ENCODE peak calls at places on chromosomes 12 and 14, in five cellular contexts. One of them, this sample, is unnamed.

GRCh38 chr12:116520801-116521471 is 38.2 kb upstream of the MAP1LC3B2 start:
- DNase-seq in psoas muscle: no peak
- DNase-seq in keratinocyte: no peak
- DNase-seq in left lung: no peak
- DNase-seq in prostate gland: peak
- DNase-seq in this sample: no peak

GRCh38 chr12:13198240-13198639 is 1.7 kb downstream of the EMP1 start:
- DNase-seq in psoas muscle: no peak
- DNase-seq in keratinocyte: no peak
- DNase-seq in left lung: no peak
- DNase-seq in prostate gland: no peak
- DNase-seq in this sample: no peak

GRCh38 chr14:81205639-81206038 is 15.1 kb downstream of the GTF2A1 start:
- DNase-seq in psoas muscle: no peak
- DNase-seq in keratinocyte: no peak
- DNase-seq in left lung: no peak
- DNase-seq in prostate gland: no peak
- DNase-seq in this sample: no peak

GRCh38 chr12:58728397-58728796 is 191.9 kb downstream of the LRIG3 start:
- DNase-seq in psoas muscle: no peak
- DNase-seq in keratinocyte: no peak
- DNase-seq in left lung: no peak
- DNase-seq in prostate gland: no peak
- DNase-seq in this sample: no peak

GRCh38 chr12:101954681-101955080 is 77.3 kb downstream of the DRAM1 start:
- DNase-seq in psoas muscle: no peak
- DNase-seq in keratinocyte: no peak
- DNase-seq in left lung: no peak
- DNase-seq in prostate gland: no peak
- DNase-seq in this sample: no peak

GRCh38 chr12:13033266-13033875 is 10.8 kb upstream of the FAM234B start:
- DNase-seq in psoas muscle: no peak
- DNase-seq in keratinocyte: no peak
- DNase-seq in left lung: no peak
- DNase-seq in prostate gland: no peak
- DNase-seq in this sample: no peak

GRCh38 chr14:31172084-31172483 is 35.5 kb downstream of the HECTD1 start:
- DNase-seq in psoas muscle: no peak
- DNase-seq in keratinocyte: no peak
- DNase-seq in left lung: no peak
- DNase-seq in prostate gland: no peak
- DNase-seq in this sample: no peak

GRCh38 chr12:107491856-107492255 is 193.7 kb upstream of the PWP1 start:
- DNase-seq in psoas muscle: no peak
- DNase-seq in keratinocyte: no peak
- DNase-seq in left lung: no peak
- DNase-seq in prostate gland: no peak
- DNase-seq in this sample: no peak

GRCh38 chr14:102020058-102020971 is 55.9 kb downstream of the DYNC1H1 start:
- DNase-seq in psoas muscle: no peak
- DNase-seq in keratinocyte: no peak
- DNase-seq in left lung: no peak
- DNase-seq in prostate gland: no peak
- DNase-seq in this sample: no peak

GRCh38 chr14:52834440-52834842 is 43.0 kb upstream of the GNPNAT1 start:
- DNase-seq in psoas muscle: no peak
- DNase-seq in keratinocyte: peak
- DNase-seq in left lung: no peak
- DNase-seq in prostate gland: no peak
- DNase-seq in this sample: no peak

GRCh38 chr12:114888458-114888857 is 204.5 kb upstream of the TBX3 start:
- DNase-seq in psoas muscle: no peak
- DNase-seq in keratinocyte: no peak
- DNase-seq in left lung: no peak
- DNase-seq in prostate gland: no peak
- DNase-seq in this sample: no peak

GRCh38 chr12:69254046-69254445 is 14.7 kb downstream of the CPSF6 start:
- DNase-seq in psoas muscle: no peak
- DNase-seq in keratinocyte: no peak
- DNase-seq in left lung: no peak
- DNase-seq in prostate gland: no peak
- DNase-seq in this sample: no peak

GRCh38 chr12:23428758-23429157 is 520.7 kb downstream of the SOX5 start:
- DNase-seq in psoas muscle: no peak
- DNase-seq in keratinocyte: no peak
- DNase-seq in left lung: no peak
- DNase-seq in prostate gland: no peak
- DNase-seq in this sample: no peak

GRCh38 chr12:107196681-107197080 is 103.3 kb upstream of the CRY1 start:
- DNase-seq in psoas muscle: no peak
- DNase-seq in keratinocyte: no peak
- DNase-seq in left lung: no peak
- DNase-seq in prostate gland: no peak
- DNase-seq in this sample: no peak

GRCh38 chr12:124026755-124027745 is 54.0 kb downstream of the ZNF664 start:
- DNase-seq in psoas muscle: no peak
- DNase-seq in keratinocyte: no peak
- DNase-seq in left lung: no peak
- DNase-seq in prostate gland: no peak
- DNase-seq in this sample: no peak

GRCh38 chr12:110782068-110782467 is 39.4 kb upstream of the PPP1CC start:
- DNase-seq in psoas muscle: no peak
- DNase-seq in keratinocyte: no peak
- DNase-seq in left lung: no peak
- DNase-seq in prostate gland: no peak
- DNase-seq in this sample: no peak

GRCh38 chr14:62373889-62374394 is 611.7 kb downstream of the SNAPC1 start:
- DNase-seq in psoas muscle: no peak
- DNase-seq in keratinocyte: no peak
- DNase-seq in left lung: no peak
- DNase-seq in prostate gland: no peak
- DNase-seq in this sample: no peak

GRCh38 chr12:123645851-123646250 is 12.2 kb downstream of the GTF2H3 start:
- DNase-seq in psoas muscle: no peak
- DNase-seq in keratinocyte: no peak
- DNase-seq in left lung: no peak
- DNase-seq in prostate gland: no peak
- DNase-seq in this sample: no peak

GRCh38 chr14:24238123-24238522 is 4.3 kb downstream of the TINF2 start:
- DNase-seq in psoas muscle: no peak
- DNase-seq in keratinocyte: no peak
- DNase-seq in left lung: no peak
- DNase-seq in prostate gland: no peak
- DNase-seq in this sample: no peak

GRCh38 chr14:52121441-52121840 is 52.6 kb upstream of the NID2 start:
- DNase-seq in psoas muscle: no peak
- DNase-seq in keratinocyte: no peak
- DNase-seq in left lung: no peak
- DNase-seq in prostate gland: no peak
- DNase-seq in this sample: no peak

GRCh38 chr14:96242126-96242525 is 13.9 kb upstream of the BDKRB1 start:
- DNase-seq in psoas muscle: no peak
- DNase-seq in keratinocyte: no peak
- DNase-seq in left lung: no peak
- DNase-seq in prostate gland: no peak
- DNase-seq in this sample: no peak

GRCh38 chr14:83483063-83483462 is 1949.4 kb upstream of the SEL1L start:
- DNase-seq in psoas muscle: no peak
- DNase-seq in keratinocyte: no peak
- DNase-seq in left lung: no peak
- DNase-seq in prostate gland: no peak
- DNase-seq in this sample: no peak

GRCh38 chr14:54944737-54945391 is 42.2 kb upstream of the GCH1 start:
- DNase-seq in psoas muscle: no peak
- DNase-seq in keratinocyte: no peak
- DNase-seq in left lung: no peak
- DNase-seq in prostate gland: no peak
- DNase-seq in this sample: no peak

GRCh38 chr14:77031680-77032482 is 3.4 kb upstream of the IRF2BPL start:
- DNase-seq in psoas muscle: peak
- DNase-seq in keratinocyte: no peak
- DNase-seq in left lung: no peak
- DNase-seq in prostate gland: no peak
- DNase-seq in this sample: no peak

GRCh38 chr14:69572634-69573135 is 2.0 kb downstream of the CCDC177 start:
- DNase-seq in psoas muscle: no peak
- DNase-seq in keratinocyte: no peak
- DNase-seq in left lung: no peak
- DNase-seq in prostate gland: no peak
- DNase-seq in this sample: no peak

GRCh38 chr14:69573205-69573840 is 1.3 kb downstream of the CCDC177 start:
- DNase-seq in psoas muscle: peak
- DNase-seq in keratinocyte: no peak
- DNase-seq in left lung: no peak
- DNase-seq in prostate gland: no peak
- DNase-seq in this sample: no peak

GRCh38 chr14:69571449-69571878 is 3.2 kb downstream of the CCDC177 start:
- DNase-seq in psoas muscle: no peak
- DNase-seq in keratinocyte: no peak
- DNase-seq in left lung: no peak
- DNase-seq in prostate gland: no peak
- DNase-seq in this sample: no peak

GRCh38 chr14:69570836-69571330 is 3.8 kb downstream of the CCDC177 start:
- DNase-seq in psoas muscle: no peak
- DNase-seq in keratinocyte: no peak
- DNase-seq in left lung: no peak
- DNase-seq in prostate gland: no peak
- DNase-seq in this sample: no peak

GRCh38 chr14:69571879-69572633 is 2.6 kb downstream of the CCDC177 start:
- DNase-seq in psoas muscle: peak
- DNase-seq in keratinocyte: no peak
- DNase-seq in left lung: peak
- DNase-seq in prostate gland: no peak
- DNase-seq in this sample: peak
- TF ChIP-seq CTCF in psoas muscle: no peak
- TF ChIP-seq CTCF in keratinocyte: no peak
- TF ChIP-seq CTCF in left lung: no peak
- TF ChIP-seq CTCF in prostate gland: no peak
- TF ChIP-seq CTCF in this sample: no peak

GRCh38 chr14:33951183-33951840 is 438 bp upstream of the EGLN3 start:
- DNase-seq in psoas muscle: no peak
- DNase-seq in keratinocyte: no peak
- DNase-seq in left lung: no peak
- DNase-seq in prostate gland: no peak
- DNase-seq in this sample: no peak

GRCh38 chr14:33948143-33948962 is 2.5 kb downstream of the EGLN3 start:
- DNase-seq in psoas muscle: no peak
- DNase-seq in keratinocyte: no peak
- DNase-seq in left lung: no peak
- DNase-seq in prostate gland: no peak
- DNase-seq in this sample: no peak

GRCh38 chr14:33949051-33950037 is 1.5 kb downstream of the EGLN3 start:
- DNase-seq in psoas muscle: no peak
- DNase-seq in keratinocyte: no peak
- DNase-seq in left lung: no peak
- DNase-seq in prostate gland: no peak
- DNase-seq in this sample: no peak

GRCh38 chr14:33952541-33952940 is 1.7 kb upstream of the EGLN3 start:
- DNase-seq in psoas muscle: no peak
- DNase-seq in keratinocyte: no peak
- DNase-seq in left lung: no peak
- DNase-seq in prostate gland: no peak
- DNase-seq in this sample: no peak

DNA sequence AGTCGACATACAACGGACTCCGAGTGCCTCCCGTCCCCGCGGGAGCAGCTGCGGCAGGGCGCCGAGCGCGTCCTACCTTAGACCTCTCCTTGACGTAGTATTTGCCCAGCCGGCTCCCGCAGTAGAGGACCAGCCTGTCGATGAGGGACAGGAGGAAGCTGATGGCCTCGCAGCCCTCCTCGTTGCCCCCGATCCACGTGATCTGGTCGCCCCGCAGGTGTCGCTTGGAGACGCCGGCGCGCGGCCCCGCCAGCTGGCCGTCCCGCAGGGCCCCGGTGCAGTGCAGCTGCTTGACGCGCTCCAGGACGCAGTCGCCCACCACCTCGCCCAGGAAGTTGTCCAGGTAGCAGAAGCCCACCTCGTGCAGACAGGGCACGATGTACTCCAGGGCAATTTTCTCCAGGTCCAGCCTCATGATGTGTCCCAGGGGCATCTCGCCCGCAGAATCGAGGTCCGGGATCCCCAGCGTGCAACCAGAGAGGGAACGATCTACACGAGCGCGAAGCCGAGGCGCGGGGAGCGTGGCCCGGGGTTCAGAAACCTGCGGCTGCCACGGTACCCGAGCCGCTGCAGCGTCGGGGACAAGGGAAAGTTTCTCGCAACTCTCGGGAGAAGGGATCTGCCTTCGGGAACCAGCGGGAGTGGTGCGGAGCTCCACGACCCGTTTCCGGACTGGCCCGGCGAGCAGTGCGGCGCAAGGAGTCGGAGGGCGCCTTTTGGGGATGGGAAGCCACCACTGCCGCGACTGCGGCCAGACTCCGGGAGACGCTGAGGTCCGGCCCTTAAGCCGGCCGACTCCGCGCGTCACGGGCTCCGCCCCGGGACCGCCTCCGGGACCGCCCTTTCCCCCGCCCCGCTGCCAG is at the start of gene EGLN3:
- DNase-seq in psoas muscle: peak
- DNase-seq in keratinocyte: no peak
- DNase-seq in left lung: peak
- DNase-seq in prostate gland: peak
- DNase-seq in this sample: peak
- TF ChIP-seq CTCF in psoas muscle: no peak
- TF ChIP-seq CTCF in keratinocyte: no peak
- TF ChIP-seq CTCF in left lung: no peak
- TF ChIP-seq CTCF in prostate gland: no peak
- TF ChIP-seq CTCF in this sample: no peak

DNA sequence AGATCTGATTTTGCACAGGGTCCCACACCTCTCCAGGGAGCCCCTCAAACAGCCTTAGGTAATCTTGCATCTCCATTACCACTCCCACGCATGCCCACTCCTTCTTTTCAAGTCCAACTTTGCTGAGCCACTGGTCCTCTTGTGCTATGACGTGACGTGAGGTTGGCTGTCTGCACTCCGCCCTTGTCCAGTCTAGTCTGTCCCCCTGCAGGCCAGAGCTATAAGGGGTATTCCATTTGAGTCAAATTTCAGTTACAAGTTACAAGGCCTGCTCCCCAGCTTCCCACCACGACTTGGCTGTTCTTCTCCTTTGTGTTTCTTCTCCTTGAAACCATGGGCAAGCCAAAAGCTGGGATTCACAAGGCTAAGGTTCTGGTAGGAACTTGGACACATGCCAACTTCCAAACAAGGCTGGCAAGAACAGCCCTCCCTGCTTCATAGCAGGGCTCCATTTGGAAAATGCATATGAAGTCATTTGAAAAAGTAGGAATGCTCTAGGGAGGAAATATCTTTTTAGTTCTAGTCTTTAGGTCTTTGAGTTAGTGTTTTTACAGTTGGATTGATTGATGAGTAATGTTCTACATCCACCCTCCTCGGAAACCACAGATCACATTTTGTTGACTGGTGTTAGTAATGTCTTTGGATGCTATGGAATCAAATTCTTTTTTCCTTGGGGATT is 49.1 kb downstream of the KCNA1 start:
- DNase-seq in psoas muscle: no peak
- DNase-seq in keratinocyte: no peak
- DNase-seq in left lung: no peak
- DNase-seq in prostate gland: no peak
- DNase-seq in this sample: no peak
- TF ChIP-seq CTCF in psoas muscle: no peak
- TF ChIP-seq CTCF in keratinocyte: no peak
- TF ChIP-seq CTCF in left lung: no peak
- TF ChIP-seq CTCF in prostate gland: no peak
- TF ChIP-seq CTCF in this sample: no peak

GRCh38 chr12:26226629-26227375 is 31.4 kb downstream of the SSPN start:
- DNase-seq in psoas muscle: peak
- DNase-seq in keratinocyte: no peak
- DNase-seq in left lung: peak
- DNase-seq in prostate gland: peak
- DNase-seq in this sample: no peak
- TF ChIP-seq CTCF in psoas muscle: no peak
- TF ChIP-seq CTCF in keratinocyte: no peak
- TF ChIP-seq CTCF in left lung: no peak
- TF ChIP-seq CTCF in prostate gland: no peak
- TF ChIP-seq CTCF in this sample: no peak

This sample was measured in lower lobe of right lung.